ENCODE peak calls at places on chromosomes 16 and 17, in five cellular contexts. G, A, Z, O and U are unnamed samples.

GRCh38 chr17:69477204-69477899 is 62.9 kb downstream of the MAP2K6 start:
- DNase-seq in A (no peak), Z (no peak), O (no peak), G (no peak), U (no peak)

GRCh38 chr17:42673885-42674754 is 2.7 kb downstream of the PLEKHH3 start:
- DNase-seq in G (peak; percentile 37), A (peak; percentile 82), Z (peak; percentile 89), O (no peak), U (no peak)

GRCh38 chr16:29319726-29320125 is 86.8 kb downstream of the NPIPB11 start:
- DNase-seq in O (no peak), Z (no peak), A (no peak), G (no peak), U (no peak)

GRCh38 chr17:62058611-62059010 is 6.5 kb downstream of the MED13 start:
- DNase-seq in O (no peak), A (no peak), G (no peak), Z (no peak), U (no peak)

GRCh38 chr17:28896491-28896883 is 1.0 kb downstream of the FLOT2 start:
- DNase-seq in Z (no peak), A (no peak), G (no peak), O (no peak), U (no peak)

GRCh38 chr17:44005865-44006580 is 1.6 kb downstream of the NAGS start:
- DNase-seq in Z (peak; percentile 16), O (no peak), A (no peak), G (peak; percentile 72), U (no peak)

GRCh38 chr16:1533443-1533951 is at the start of gene TMEM204:
- DNase-seq in O (no peak), G (no peak), A (peak; percentile 74), Z (peak; percentile 85), U (no peak)

GRCh38 chr17:58276423-58276822 is 4.3 kb downstream of the MPO start:
- DNase-seq in Z (no peak), G (no peak), O (no peak), A (no peak), U (peak; percentile 64)

GRCh38 chr16:14041164-14041563 is 30.0 kb upstream of the MRTFB start:
- DNase-seq in G (no peak), O (no peak), Z (no peak), A (no peak), U (no peak)

GRCh38 chr16:85994492-85995433 is 95.8 kb downstream of the IRF8 start:
- DNase-seq in Z (no peak), G (no peak), A (no peak), O (no peak), U (no peak)

GRCh38 chr17:61368832-61369468 is 30.7 kb upstream of the TBX2 start:
- DNase-seq in Z (no peak), A (no peak), O (no peak), G (no peak), U (no peak)

GRCh38 chr16:23248261-23249194 is 53.6 kb upstream of the SCNN1B start:
- DNase-seq in A (no peak), O (no peak), Z (no peak), G (no peak), U (no peak)

GRCh38 chr17:42457107-42457787 is 1.4 kb upstream of the ATP6V0A1 start:
- DNase-seq in A (no peak), G (peak; percentile 42), O (no peak), Z (peak; percentile 25), U (no peak)

GRCh38 chr16:88398874-88399178 is 16.1 kb downstream of the ZNF469 start:
- DNase-seq in O (no peak), Z (no peak), A (no peak), G (no peak), U (no peak)

GRCh38 chr16:29710227-29711219 is 31.5 kb downstream of the QPRT start:
- DNase-seq in Z (peak; percentile 82), G (peak; percentile 70), O (no peak), A (peak; percentile 75), U (no peak)

GRCh38 chr16:67773099-67773498 is 33.3 kb downstream of the RANBP10 start:
- DNase-seq in Z (peak; percentile 66), O (no peak), A (peak; percentile 22), G (no peak), U (no peak)

GRCh38 chr17:64083571-64084085 is 46.3 kb downstream of the ERN1 start:
- DNase-seq in A (no peak), G (no peak), Z (no peak), O (no peak), U (no peak)

GRCh38 chr17:79695293-79696158 is 35.2 kb upstream of the ENPP7 start:
- DNase-seq in G (no peak), A (peak; percentile 40), Z (peak; percentile 91), O (no peak), U (peak; percentile 90)

GRCh38 chr17:44350733-44351226 is 5.7 kb downstream of the GRN start:
- DNase-seq in G (peak; percentile 70), O (peak; percentile 70), A (peak; percentile 44), Z (peak; percentile 62), U (peak; percentile 91)

GRCh38 chr16:68267612-68268405 is 3.5 kb downstream of the SLC7A6 start:
- DNase-seq in Z (no peak), G (no peak), O (no peak), A (no peak), U (no peak)

GRCh38 chr17:33113281-33114010 is 121.8 kb downstream of the SPACA3 start:
- DNase-seq in O (no peak), G (peak; percentile 16), Z (peak; percentile 10), A (peak; percentile 30), U (no peak)

GRCh38 chr17:6303664-6304063 is 131.3 kb downstream of the AIPL1 start:
- DNase-seq in Z (peak; percentile 13), A (peak; percentile 1), O (peak; percentile 52), G (peak; percentile 41), U (no peak)

GRCh38 chr16:69404275-69404805 is 18.5 kb upstream of the TERF2 start:
- DNase-seq in O (no peak), G (peak; percentile 72), A (peak; percentile 78), Z (peak; percentile 72), U (no peak)

GRCh38 chr16:86982912-86983311 is 334.3 kb downstream of the C16orf95 start:
- DNase-seq in G (no peak), A (no peak), Z (no peak), O (no peak), U (no peak)

GRCh38 chr17:80611831-80612230 is 67.2 kb downstream of the RPTOR start:
- DNase-seq in G (no peak), Z (no peak), O (no peak), A (no peak), U (no peak)

GRCh38 chr17:41521574-41522261 is 3.0 kb upstream of the KRT15 start:
- DNase-seq in A (peak; percentile 56), G (peak; percentile 86), O (peak; percentile 55), Z (peak; percentile 67), U (no peak)

DNA sequence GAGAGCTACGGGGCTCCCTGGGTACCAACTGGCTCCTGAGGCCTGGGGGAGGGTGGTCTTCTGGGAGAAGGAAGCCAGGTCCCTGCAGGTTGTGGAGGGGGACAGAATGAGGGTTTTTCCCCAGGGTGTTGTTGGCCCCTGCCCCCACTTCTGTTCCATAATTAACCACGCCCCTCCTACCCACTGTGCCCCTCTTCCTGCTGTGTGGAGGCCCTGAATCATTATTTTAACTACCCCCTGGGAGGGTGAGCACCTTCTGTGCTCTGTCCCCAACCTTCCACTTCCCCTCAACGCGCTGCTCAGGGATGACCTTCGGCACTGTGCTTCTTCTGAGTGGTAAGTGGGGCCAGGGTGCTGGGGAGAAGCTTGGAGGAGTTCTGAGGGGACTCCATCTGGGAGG is at the start of gene ITGAD:
- DNase-seq in G (no peak), O (no peak), A (no peak), Z (no peak), U (no peak)
- TF ChIP-seq CTCF in G (no peak), O (no peak), A (no peak), Z (no peak), U (no peak)

GRCh38 chr17:75115545-75115944 is 5.8 kb downstream of the ARMC7 start:
- DNase-seq in Z (no peak), O (no peak), A (no peak), G (no peak), U (no peak)
- TF ChIP-seq CTCF in Z (no peak), O (no peak), A (no peak), G (no peak), U (no peak)

DNA sequence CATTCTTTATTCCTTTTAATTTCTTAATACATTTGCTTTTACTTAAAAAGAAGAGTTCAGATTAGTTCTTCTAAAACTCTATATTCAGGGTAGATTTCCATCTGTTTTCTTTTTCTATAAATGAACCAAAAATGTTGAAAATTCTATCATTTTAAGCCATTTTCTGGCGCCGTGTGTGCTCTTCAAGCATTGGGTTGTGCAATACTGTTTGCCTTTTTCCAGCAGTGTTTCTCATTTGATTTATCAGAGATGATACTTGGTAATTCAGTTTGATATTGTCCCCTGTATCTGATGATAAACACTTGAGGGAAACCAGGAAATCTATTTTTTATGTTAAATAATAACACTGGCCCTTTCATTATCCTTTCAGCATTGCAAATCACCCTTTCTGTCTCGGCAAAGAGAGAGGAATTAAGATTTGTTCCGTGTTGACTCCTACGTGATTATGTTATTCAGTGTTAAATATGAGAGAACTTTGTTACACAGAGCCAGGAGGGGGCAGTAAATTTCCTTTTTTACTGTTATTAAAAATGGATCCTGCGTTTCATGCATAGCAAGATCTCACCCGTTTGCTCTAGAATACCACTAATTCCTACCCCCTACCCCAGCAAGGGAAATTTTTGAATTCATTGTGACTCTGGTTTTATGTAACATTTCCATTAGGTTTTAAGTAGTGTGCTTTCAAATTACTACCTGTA is 606.9 kb upstream of the RBFOX1 start:
- DNase-seq in O (no peak), Z (no peak), G (no peak), A (no peak), U (no peak)
- TF ChIP-seq CTCF in O (peak; percentile 49), Z (no peak), G (no peak), A (no peak), U (no peak)

GRCh38 chr17:68326681-68327080 is 35.4 kb downstream of the ARSG start:
- DNase-seq in Z (no peak), O (no peak), A (no peak), G (peak; percentile 26), U (no peak)

GRCh38 chr17:68328676-68329075 is 37.4 kb downstream of the ARSG start:
- DNase-seq in A (no peak), G (peak; percentile 75), Z (no peak), O (no peak), U (no peak)

GRCh38 chr17:68325961-68326360 is 34.7 kb downstream of the ARSG start:
- DNase-seq in G (no peak), O (no peak), Z (no peak), A (no peak), U (no peak)

GRCh38 chr17:68329331-68329730 is 38.0 kb downstream of the ARSG start:
- DNase-seq in Z (no peak), O (no peak), G (no peak), A (no peak), U (no peak)

DNA sequence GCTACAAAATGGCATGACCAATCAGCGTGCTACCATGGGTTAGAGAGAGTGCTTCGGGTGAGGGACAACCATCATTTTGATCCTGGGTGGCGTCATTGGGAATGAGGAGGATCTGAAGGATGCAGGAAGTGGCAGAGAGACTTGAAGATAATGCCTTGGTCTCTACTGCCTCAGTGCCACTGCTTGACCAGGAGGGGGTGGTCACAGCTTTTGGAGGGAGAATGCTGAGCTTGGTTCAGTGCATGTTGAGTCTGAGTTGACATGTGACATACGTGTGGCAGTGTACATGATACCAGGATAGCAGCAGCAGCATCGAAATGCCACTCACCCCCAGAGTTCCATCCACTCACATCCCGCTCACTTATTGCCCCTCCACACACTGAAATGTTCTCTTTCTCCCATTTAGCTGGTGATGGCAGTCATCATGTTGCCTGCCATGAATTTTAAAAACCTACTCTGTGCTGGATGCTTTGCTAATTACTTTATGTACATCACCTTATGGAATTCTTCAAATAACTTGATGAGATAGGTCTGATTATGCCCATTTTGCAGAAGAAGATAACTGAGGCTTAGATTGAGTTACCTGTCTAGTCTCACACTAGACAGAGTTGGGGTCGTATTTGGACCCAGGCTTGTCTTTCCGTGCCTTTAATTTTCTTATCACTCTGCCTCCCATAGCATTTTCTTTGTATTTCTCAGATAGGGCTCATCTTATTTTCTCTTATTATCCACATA is 36.7 kb downstream of the ARSG start:
- DNase-seq in G (no peak), O (no peak), Z (no peak), A (no peak), U (no peak)
- TF ChIP-seq CTCF in G (no peak), O (no peak), Z (no peak), A (no peak), U (no peak)